ENCODE peak calls at places on chromosomes 3 and 15, in seven cellular contexts. One of them, this sample, is unnamed.

GRCh38 chr3:143349455-143349854 is 229.9 kb downstream of the CHST2 start:
- DNase-seq in ovary: no peak
- DNase-seq in K562: no peak
- DNase-seq in uterus: no peak
- DNase-seq in esophagus squamous epithelium: no peak
- DNase-seq in A549: no peak
- DNase-seq in adrenal gland: no peak
- DNase-seq in this sample: no peak

GRCh38 chr3:115436767-115437301 is 186.5 kb upstream of the GAP43 start:
- DNase-seq in ovary: no peak
- DNase-seq in K562: no peak
- DNase-seq in uterus: no peak
- DNase-seq in esophagus squamous epithelium: no peak
- DNase-seq in A549: peak; percentile 34
- DNase-seq in adrenal gland: peak; percentile 66
- DNase-seq in this sample: peak; percentile 1

GRCh38 chr3:149245738-149246451 is 24.3 kb upstream of the CP start:
- DNase-seq in ovary: no peak
- DNase-seq in K562: no peak
- DNase-seq in uterus: no peak
- DNase-seq in esophagus squamous epithelium: no peak
- DNase-seq in A549: no peak
- DNase-seq in adrenal gland: no peak
- DNase-seq in this sample: no peak

GRCh38 chr3:14411166-14411526 is 8.7 kb downstream of the SLC6A6 start:
- DNase-seq in ovary: no peak
- DNase-seq in K562: no peak
- DNase-seq in uterus: no peak
- DNase-seq in esophagus squamous epithelium: no peak
- DNase-seq in A549: no peak
- DNase-seq in adrenal gland: no peak
- DNase-seq in this sample: no peak

GRCh38 chr15:87365221-87365620 is 891.3 kb downstream of the NTRK3 start:
- DNase-seq in ovary: no peak
- DNase-seq in K562: no peak
- DNase-seq in uterus: no peak
- DNase-seq in esophagus squamous epithelium: no peak
- DNase-seq in A549: no peak
- DNase-seq in adrenal gland: no peak
- DNase-seq in this sample: no peak

GRCh38 chr3:37491776-37492175 is 317.4 kb upstream of the LRRFIP2 start:
- DNase-seq in ovary: no peak
- DNase-seq in K562: no peak
- DNase-seq in uterus: no peak
- DNase-seq in esophagus squamous epithelium: no peak
- DNase-seq in A549: no peak
- DNase-seq in adrenal gland: no peak
- DNase-seq in this sample: no peak

GRCh38 chr3:51063074-51063473 is 322.0 kb upstream of the MANF start:
- DNase-seq in ovary: no peak
- DNase-seq in K562: no peak
- DNase-seq in uterus: no peak
- DNase-seq in esophagus squamous epithelium: no peak
- DNase-seq in A549: no peak
- DNase-seq in adrenal gland: no peak
- DNase-seq in this sample: no peak

GRCh38 chr3:5122741-5123706 is 932 bp downstream of the ARL8B start:
- DNase-seq in ovary: no peak
- DNase-seq in K562: peak; percentile 64
- DNase-seq in uterus: peak; percentile 25
- DNase-seq in esophagus squamous epithelium: no peak
- DNase-seq in A549: peak; percentile 48
- DNase-seq in adrenal gland: peak; percentile 36
- DNase-seq in this sample: peak; percentile 74

GRCh38 chr3:54538346-54538745 is 389.5 kb downstream of the LRTM1 start:
- DNase-seq in ovary: no peak
- DNase-seq in K562: no peak
- DNase-seq in uterus: no peak
- DNase-seq in esophagus squamous epithelium: no peak
- DNase-seq in A549: no peak
- DNase-seq in adrenal gland: no peak
- DNase-seq in this sample: no peak

GRCh38 chr15:99963976-99964375 is 230.7 kb upstream of the LYSMD4 start:
- DNase-seq in ovary: no peak
- DNase-seq in K562: no peak
- DNase-seq in uterus: no peak
- DNase-seq in esophagus squamous epithelium: no peak
- DNase-seq in A549: no peak
- DNase-seq in adrenal gland: peak; percentile 2
- DNase-seq in this sample: no peak

GRCh38 chr3:21936207-21936606 is 185.2 kb upstream of the ZNF385D start:
- DNase-seq in ovary: no peak
- DNase-seq in K562: no peak
- DNase-seq in uterus: no peak
- DNase-seq in esophagus squamous epithelium: no peak
- DNase-seq in A549: no peak
- DNase-seq in adrenal gland: no peak
- DNase-seq in this sample: no peak

GRCh38 chr15:40593588-40594428 is at the start of gene KNL1:
- DNase-seq in ovary: peak; percentile 89
- DNase-seq in K562: peak; percentile 91
- DNase-seq in uterus: peak; percentile 95
- DNase-seq in esophagus squamous epithelium: peak; percentile 36
- DNase-seq in A549: peak; percentile 64
- DNase-seq in adrenal gland: peak; percentile 88
- DNase-seq in this sample: peak; percentile 96
- TF ChIP-seq POLR2A in ovary: no peak
- TF ChIP-seq POLR2A in K562: peak; percentile 90
- TF ChIP-seq POLR2A in uterus: no peak
- TF ChIP-seq POLR2A in esophagus squamous epithelium: peak; percentile 43
- TF ChIP-seq POLR2A in A549: no peak
- TF ChIP-seq POLR2A in adrenal gland: no peak
- TF ChIP-seq POLR2A in this sample: peak; percentile 93

DNA sequence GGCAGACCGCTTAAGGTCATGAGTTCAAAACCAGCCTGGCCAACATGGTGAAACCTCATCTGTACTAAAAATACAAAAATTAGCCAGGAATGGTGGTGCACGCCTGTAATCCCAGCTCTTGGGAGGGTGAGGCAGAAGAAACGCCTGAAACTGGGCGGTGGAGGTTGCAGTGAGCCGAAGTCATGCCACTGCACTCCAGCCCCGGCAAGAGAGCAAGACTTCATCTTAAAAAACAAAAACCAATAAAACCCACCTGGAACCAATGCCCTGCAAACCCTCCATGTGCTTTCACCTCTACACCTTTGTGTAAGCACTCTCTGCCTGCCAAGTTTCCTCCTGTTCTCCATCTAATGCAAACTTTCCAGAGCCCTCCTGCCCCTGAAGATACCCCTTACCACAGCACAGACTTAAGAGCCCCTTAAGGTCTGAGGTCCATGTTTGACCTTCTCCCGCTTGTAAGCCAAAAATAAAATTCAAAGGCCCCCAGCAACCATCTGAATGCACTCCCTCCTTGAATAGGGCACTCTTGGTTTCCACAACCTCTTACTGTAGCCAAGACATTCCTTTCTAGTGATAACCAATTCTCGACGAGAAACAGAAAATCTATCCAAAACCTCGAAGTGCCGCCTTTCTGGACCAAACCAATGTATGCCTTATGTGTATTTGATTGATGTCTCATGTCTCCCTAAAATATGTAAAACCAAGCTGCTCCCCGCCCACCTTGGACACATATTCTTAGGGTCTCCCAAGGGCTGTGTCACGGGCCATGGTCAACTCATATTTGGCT is 3.0 kb downstream of the RPL32 start:
- DNase-seq in ovary: no peak
- DNase-seq in K562: no peak
- DNase-seq in uterus: no peak
- DNase-seq in esophagus squamous epithelium: no peak
- DNase-seq in A549: no peak
- DNase-seq in adrenal gland: no peak
- DNase-seq in this sample: no peak
- TF ChIP-seq POLR2A in ovary: no peak
- TF ChIP-seq POLR2A in K562: peak; percentile 42
- TF ChIP-seq POLR2A in uterus: no peak
- TF ChIP-seq POLR2A in esophagus squamous epithelium: no peak
- TF ChIP-seq POLR2A in A549: no peak
- TF ChIP-seq POLR2A in adrenal gland: no peak
- TF ChIP-seq POLR2A in this sample: no peak

GRCh38 chr3:34005886-34006285 is 207.5 kb downstream of the PDCD6IP start:
- DNase-seq in ovary: no peak
- DNase-seq in K562: no peak
- DNase-seq in uterus: no peak
- DNase-seq in esophagus squamous epithelium: no peak
- DNase-seq in A549: no peak
- DNase-seq in adrenal gland: no peak
- DNase-seq in this sample: no peak
- TF ChIP-seq POLR2A in ovary: no peak
- TF ChIP-seq POLR2A in K562: no peak
- TF ChIP-seq POLR2A in uterus: no peak
- TF ChIP-seq POLR2A in esophagus squamous epithelium: no peak
- TF ChIP-seq POLR2A in A549: no peak
- TF ChIP-seq POLR2A in adrenal gland: no peak
- TF ChIP-seq POLR2A in this sample: no peak

DNA sequence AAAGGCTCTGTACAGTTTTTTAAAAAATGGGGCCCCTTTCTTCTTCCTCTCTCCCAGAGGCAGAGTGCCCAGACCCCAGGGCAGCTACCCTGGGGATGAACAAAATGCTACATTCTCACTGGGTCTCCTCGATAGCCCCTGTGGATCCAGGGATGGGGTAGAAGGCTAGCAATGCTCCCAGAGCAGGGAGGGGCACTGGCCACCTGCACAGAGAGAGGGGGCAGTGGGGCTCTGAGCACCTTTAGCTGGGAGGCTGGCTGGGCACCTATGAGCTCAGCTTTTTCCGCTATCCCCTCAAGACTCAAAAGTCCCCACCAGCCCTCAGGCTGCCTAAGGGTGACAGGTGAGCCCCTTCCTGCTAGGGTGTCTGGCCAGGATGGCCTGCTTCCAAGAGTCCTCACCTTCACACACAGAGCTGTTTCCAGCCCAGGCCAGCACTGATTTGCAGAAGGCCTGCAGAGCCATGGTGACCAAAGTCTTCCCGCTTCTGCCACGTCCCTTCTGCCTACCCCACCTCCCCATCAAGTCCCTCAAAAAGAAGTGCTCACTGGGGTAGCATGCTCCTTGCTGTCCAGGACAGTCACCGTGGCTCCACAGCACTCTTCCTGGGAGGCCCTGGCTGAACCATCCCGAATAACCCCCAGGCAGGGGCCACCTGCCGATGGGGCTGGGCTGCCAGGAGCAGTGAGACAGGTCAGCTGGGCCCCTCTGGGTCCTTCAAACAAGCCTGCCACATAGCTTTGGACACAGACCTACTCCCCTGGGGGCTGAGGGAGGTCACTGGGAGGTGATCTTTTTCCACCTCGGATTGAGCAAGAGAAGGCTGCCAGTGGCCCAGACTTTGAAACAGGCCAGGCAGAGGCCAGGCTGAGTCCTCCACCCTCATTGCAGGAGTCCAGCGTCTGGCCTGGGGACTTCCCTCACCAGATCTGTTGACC is 20.4 kb downstream of the BMF start:
- DNase-seq in ovary: peak; percentile 63
- DNase-seq in K562: no peak
- DNase-seq in uterus: peak; percentile 59
- DNase-seq in esophagus squamous epithelium: no peak
- DNase-seq in A549: no peak
- DNase-seq in adrenal gland: peak; percentile 58
- DNase-seq in this sample: no peak
- TF ChIP-seq POLR2A in ovary: no peak
- TF ChIP-seq POLR2A in K562: no peak
- TF ChIP-seq POLR2A in uterus: no peak
- TF ChIP-seq POLR2A in esophagus squamous epithelium: no peak
- TF ChIP-seq POLR2A in A549: no peak
- TF ChIP-seq POLR2A in adrenal gland: no peak
- TF ChIP-seq POLR2A in this sample: no peak

DNA sequence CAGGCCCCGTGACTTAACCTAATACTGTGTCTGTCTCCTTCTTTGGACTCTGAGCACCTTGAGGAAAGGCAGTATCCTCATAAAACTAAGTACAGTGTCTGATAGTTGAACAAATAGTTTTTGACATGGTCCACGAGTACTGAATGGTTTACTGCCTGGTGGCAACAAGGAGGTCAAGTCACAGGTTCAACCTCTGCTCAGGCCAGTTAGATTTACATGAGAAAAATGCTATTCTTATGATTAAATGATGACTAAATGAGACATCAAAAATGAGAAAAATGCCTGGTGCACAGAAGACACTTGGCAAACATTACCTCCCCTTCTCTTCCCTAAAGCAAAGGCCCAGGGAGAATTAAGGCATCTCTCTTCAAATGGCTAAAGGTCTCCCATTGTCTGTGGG is 48.8 kb downstream of the ABCC5 start:
- DNase-seq in ovary: no peak
- DNase-seq in K562: no peak
- DNase-seq in uterus: no peak
- DNase-seq in esophagus squamous epithelium: no peak
- DNase-seq in A549: no peak
- DNase-seq in adrenal gland: no peak
- DNase-seq in this sample: no peak
- TF ChIP-seq POLR2A in ovary: no peak
- TF ChIP-seq POLR2A in K562: no peak
- TF ChIP-seq POLR2A in uterus: no peak
- TF ChIP-seq POLR2A in esophagus squamous epithelium: no peak
- TF ChIP-seq POLR2A in A549: no peak
- TF ChIP-seq POLR2A in adrenal gland: no peak
- TF ChIP-seq POLR2A in this sample: no peak

GRCh38 chr3:110815008-110815583 is 256.5 kb upstream of the NECTIN3 start:
- DNase-seq in ovary: no peak
- DNase-seq in K562: no peak
- DNase-seq in uterus: no peak
- DNase-seq in esophagus squamous epithelium: no peak
- DNase-seq in A549: no peak
- DNase-seq in adrenal gland: no peak
- DNase-seq in this sample: no peak
- TF ChIP-seq POLR2A in ovary: no peak
- TF ChIP-seq POLR2A in K562: no peak
- TF ChIP-seq POLR2A in uterus: no peak
- TF ChIP-seq POLR2A in esophagus squamous epithelium: no peak
- TF ChIP-seq POLR2A in A549: no peak
- TF ChIP-seq POLR2A in adrenal gland: no peak
- TF ChIP-seq POLR2A in this sample: no peak

DNA sequence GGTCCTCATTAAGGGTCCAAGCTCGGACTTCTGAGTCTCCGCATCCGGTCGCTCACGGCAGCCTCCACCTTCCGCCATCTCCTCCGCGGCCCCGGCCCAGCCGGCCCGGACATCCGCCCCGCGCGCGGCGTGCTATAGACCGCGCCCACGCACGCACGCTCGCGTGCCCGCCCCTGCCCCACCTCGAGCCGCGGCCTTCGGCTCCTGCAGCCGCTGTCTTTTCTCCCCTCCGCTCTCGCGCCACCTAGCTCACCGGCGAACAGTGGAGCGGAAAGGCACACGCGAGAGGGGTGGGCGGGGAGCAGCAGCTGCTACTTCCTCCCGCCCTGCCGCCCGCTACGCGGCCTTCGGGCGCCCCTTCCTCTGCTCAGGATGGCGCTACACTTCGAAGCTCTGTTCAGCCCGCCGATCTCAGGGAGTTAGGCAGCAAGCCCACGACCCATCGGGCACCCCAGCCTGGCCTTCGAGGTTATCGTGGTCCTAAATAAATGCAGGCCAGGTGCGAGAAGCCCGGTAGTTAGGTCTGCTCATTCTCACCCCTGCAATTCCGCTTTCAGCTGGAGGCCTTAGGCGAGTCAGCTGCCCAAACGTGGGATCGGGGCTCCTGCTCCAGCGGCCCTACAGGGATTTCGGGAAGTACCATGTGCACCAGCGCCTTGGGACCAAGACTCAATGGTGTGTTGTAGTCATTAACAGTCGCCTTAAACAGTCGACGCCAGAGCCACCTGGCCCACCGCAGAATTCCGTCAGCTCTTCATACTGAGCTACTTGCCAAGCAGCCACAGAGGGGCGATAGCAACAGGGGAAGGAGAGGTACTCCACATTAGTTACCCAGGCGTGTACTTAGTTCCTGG is at the start of gene USP4:
- DNase-seq in ovary: peak; percentile 90
- DNase-seq in K562: peak; percentile 89
- DNase-seq in uterus: peak; percentile 90
- DNase-seq in esophagus squamous epithelium: peak; percentile 66
- DNase-seq in A549: peak; percentile 62
- DNase-seq in adrenal gland: peak; percentile 91
- DNase-seq in this sample: peak; percentile 92
- TF ChIP-seq POLR2A in ovary: peak; percentile 57
- TF ChIP-seq POLR2A in K562: peak; percentile 81
- TF ChIP-seq POLR2A in uterus: peak; percentile 76
- TF ChIP-seq POLR2A in esophagus squamous epithelium: peak; percentile 86
- TF ChIP-seq POLR2A in A549: peak; percentile 65
- TF ChIP-seq POLR2A in adrenal gland: peak; percentile 33
- TF ChIP-seq POLR2A in this sample: peak; percentile 87

This sample was measured in erythroblast.